ENCODE peak calls at places on chromosomes 5 and 9, in nine cellular contexts. One of them, this sample, is unnamed.

GRCh38 chr9:19102181-19102630 is 498 bp downstream of the HAUS6 start:
- DNase-seq in heart right ventricle: no peak
- DNase-seq in Peyer's patch: peak
- DNase-seq in upper lobe of right lung: peak
- DNase-seq in adrenal gland: no peak
- DNase-seq in skeletal muscle cell: no peak
- DNase-seq in HepG2: peak
- DNase-seq in BJ: no peak
- DNase-seq in thoracic aorta: no peak
- DNase-seq in this sample: no peak

GRCh38 chr5:172005708-172006377 is 595 bp downstream of the FBXW11 start:
- DNase-seq in HepG2: peak
- DNase-seq in upper lobe of right lung: peak
- DNase-seq in thoracic aorta: no peak
- DNase-seq in heart right ventricle: peak
- DNase-seq in Peyer's patch: peak
- DNase-seq in adrenal gland: peak
- DNase-seq in BJ: no peak
- DNase-seq in skeletal muscle cell: no peak
- DNase-seq in this sample: no peak

GRCh38 chr5:41770799-41771198 is 99.4 kb downstream of the OXCT1 start:
- DNase-seq in BJ: no peak
- DNase-seq in HepG2: no peak
- DNase-seq in thoracic aorta: no peak
- DNase-seq in upper lobe of right lung: no peak
- DNase-seq in skeletal muscle cell: no peak
- DNase-seq in heart right ventricle: no peak
- DNase-seq in adrenal gland: no peak
- DNase-seq in Peyer's patch: no peak
- DNase-seq in this sample: no peak

GRCh38 chr9:132042324-132042723 is 37.3 kb downstream of the MED27 start:
- DNase-seq in heart right ventricle: no peak
- DNase-seq in adrenal gland: no peak
- DNase-seq in Peyer's patch: no peak
- DNase-seq in HepG2: no peak
- DNase-seq in BJ: peak
- DNase-seq in skeletal muscle cell: peak
- DNase-seq in upper lobe of right lung: no peak
- DNase-seq in thoracic aorta: no peak
- DNase-seq in this sample: peak

GRCh38 chr9:114958021-114958846 is 27.8 kb upstream of the TNFSF8 start:
- DNase-seq in upper lobe of right lung: peak
- DNase-seq in skeletal muscle cell: no peak
- DNase-seq in heart right ventricle: peak
- DNase-seq in HepG2: no peak
- DNase-seq in BJ: no peak
- DNase-seq in adrenal gland: peak
- DNase-seq in thoracic aorta: no peak
- DNase-seq in Peyer's patch: no peak
- DNase-seq in this sample: no peak

GRCh38 chr9:72905514-72906480 is 47.1 kb downstream of the ALDH1A1 start:
- DNase-seq in BJ: no peak
- DNase-seq in HepG2: no peak
- DNase-seq in upper lobe of right lung: no peak
- DNase-seq in heart right ventricle: no peak
- DNase-seq in skeletal muscle cell: no peak
- DNase-seq in thoracic aorta: no peak
- DNase-seq in adrenal gland: no peak
- DNase-seq in Peyer's patch: no peak
- DNase-seq in this sample: no peak

GRCh38 chr5:116837876-116838568 is 263.4 kb upstream of the SEMA6A start:
- DNase-seq in HepG2: no peak
- DNase-seq in upper lobe of right lung: no peak
- DNase-seq in BJ: no peak
- DNase-seq in skeletal muscle cell: no peak
- DNase-seq in heart right ventricle: no peak
- DNase-seq in adrenal gland: no peak
- DNase-seq in thoracic aorta: no peak
- DNase-seq in Peyer's patch: no peak
- DNase-seq in this sample: no peak

GRCh38 chr5:135033866-135034185 is 202 bp downstream of the PITX1 start:
- DNase-seq in heart right ventricle: no peak
- DNase-seq in skeletal muscle cell: no peak
- DNase-seq in adrenal gland: no peak
- DNase-seq in BJ: no peak
- DNase-seq in upper lobe of right lung: no peak
- DNase-seq in Peyer's patch: no peak
- DNase-seq in thoracic aorta: no peak
- DNase-seq in HepG2: no peak
- DNase-seq in this sample: no peak

GRCh38 chr5:107170620-107171019 is 500.1 kb downstream of the EFNA5 start:
- DNase-seq in HepG2: no peak
- DNase-seq in thoracic aorta: no peak
- DNase-seq in Peyer's patch: no peak
- DNase-seq in upper lobe of right lung: no peak
- DNase-seq in heart right ventricle: no peak
- DNase-seq in BJ: no peak
- DNase-seq in adrenal gland: no peak
- DNase-seq in skeletal muscle cell: no peak
- DNase-seq in this sample: no peak

GRCh38 chr5:151470440-151470839 is 23.0 kb downstream of the SLC36A1 start:
- DNase-seq in upper lobe of right lung: no peak
- DNase-seq in BJ: no peak
- DNase-seq in HepG2: no peak
- DNase-seq in skeletal muscle cell: peak
- DNase-seq in adrenal gland: no peak
- DNase-seq in heart right ventricle: no peak
- DNase-seq in Peyer's patch: no peak
- DNase-seq in thoracic aorta: no peak
- DNase-seq in this sample: no peak

GRCh38 chr5:96785271-96785670 is 22.5 kb downstream of the ERAP1 start:
- DNase-seq in adrenal gland: no peak
- DNase-seq in HepG2: no peak
- DNase-seq in Peyer's patch: no peak
- DNase-seq in BJ: no peak
- DNase-seq in upper lobe of right lung: no peak
- DNase-seq in heart right ventricle: no peak
- DNase-seq in thoracic aorta: no peak
- DNase-seq in skeletal muscle cell: no peak
- DNase-seq in this sample: no peak

GRCh38 chr5:116645627-116646026 is 71.0 kb upstream of the SEMA6A start:
- DNase-seq in adrenal gland: no peak
- DNase-seq in skeletal muscle cell: no peak
- DNase-seq in BJ: no peak
- DNase-seq in upper lobe of right lung: no peak
- DNase-seq in HepG2: no peak
- DNase-seq in thoracic aorta: no peak
- DNase-seq in heart right ventricle: no peak
- DNase-seq in Peyer's patch: no peak
- DNase-seq in this sample: no peak

GRCh38 chr9:70868661-70869652 is 252.5 kb downstream of the TRPM3 start:
- DNase-seq in heart right ventricle: peak
- DNase-seq in HepG2: no peak
- DNase-seq in skeletal muscle cell: no peak
- DNase-seq in upper lobe of right lung: no peak
- DNase-seq in Peyer's patch: no peak
- DNase-seq in BJ: no peak
- DNase-seq in adrenal gland: peak
- DNase-seq in thoracic aorta: no peak
- DNase-seq in this sample: no peak

GRCh38 chr9:130383350-130383715 is 61.4 kb upstream of the ASS1 start:
- DNase-seq in HepG2: no peak
- DNase-seq in thoracic aorta: no peak
- DNase-seq in adrenal gland: no peak
- DNase-seq in BJ: no peak
- DNase-seq in skeletal muscle cell: no peak
- DNase-seq in upper lobe of right lung: no peak
- DNase-seq in heart right ventricle: no peak
- DNase-seq in Peyer's patch: no peak
- DNase-seq in this sample: no peak

GRCh38 chr5:132408965-132409364 is 39.5 kb downstream of the SLC22A5 start:
- DNase-seq in heart right ventricle: no peak
- DNase-seq in Peyer's patch: no peak
- DNase-seq in upper lobe of right lung: no peak
- DNase-seq in thoracic aorta: no peak
- DNase-seq in skeletal muscle cell: no peak
- DNase-seq in BJ: no peak
- DNase-seq in adrenal gland: no peak
- DNase-seq in HepG2: peak
- DNase-seq in this sample: no peak
- H3K4me3 ChIP-seq in heart right ventricle: no peak
- H3K4me3 ChIP-seq in Peyer's patch: no peak
- H3K4me3 ChIP-seq in upper lobe of right lung: no peak
- H3K4me3 ChIP-seq in thoracic aorta: no peak
- H3K4me3 ChIP-seq in skeletal muscle cell: no peak
- H3K4me3 ChIP-seq in BJ: no peak
- H3K4me3 ChIP-seq in adrenal gland: no peak
- H3K4me3 ChIP-seq in HepG2: no peak
- H3K4me3 ChIP-seq in this sample: no peak

GRCh38 chr9:134546746-134547145 is 94.9 kb upstream of the COL5A1 start:
- DNase-seq in Peyer's patch: no peak
- DNase-seq in skeletal muscle cell: no peak
- DNase-seq in upper lobe of right lung: peak
- DNase-seq in BJ: no peak
- DNase-seq in thoracic aorta: no peak
- DNase-seq in heart right ventricle: no peak
- DNase-seq in adrenal gland: no peak
- DNase-seq in HepG2: no peak
- DNase-seq in this sample: no peak

GRCh38 chr9:134544388-134545212 is 97.0 kb upstream of the COL5A1 start:
- DNase-seq in upper lobe of right lung: peak
- DNase-seq in thoracic aorta: peak
- DNase-seq in heart right ventricle: no peak
- DNase-seq in skeletal muscle cell: no peak
- DNase-seq in HepG2: peak
- DNase-seq in Peyer's patch: peak
- DNase-seq in adrenal gland: no peak
- DNase-seq in BJ: no peak
- DNase-seq in this sample: no peak

GRCh38 chr9:134547161-134548100 is 94.2 kb upstream of the COL5A1 start:
- DNase-seq in BJ: no peak
- DNase-seq in Peyer's patch: peak
- DNase-seq in adrenal gland: no peak
- DNase-seq in upper lobe of right lung: peak
- DNase-seq in skeletal muscle cell: no peak
- DNase-seq in thoracic aorta: no peak
- DNase-seq in HepG2: no peak
- DNase-seq in heart right ventricle: no peak
- DNase-seq in this sample: no peak

GRCh38 chr9:134546231-134546731 is 95.3 kb upstream of the COL5A1 start:
- DNase-seq in thoracic aorta: no peak
- DNase-seq in skeletal muscle cell: no peak
- DNase-seq in upper lobe of right lung: peak
- DNase-seq in BJ: no peak
- DNase-seq in HepG2: no peak
- DNase-seq in heart right ventricle: no peak
- DNase-seq in Peyer's patch: no peak
- DNase-seq in adrenal gland: no peak
- DNase-seq in this sample: no peak

GRCh38 chr9:134545213-134546211 is 96.1 kb upstream of the COL5A1 start:
- DNase-seq in skeletal muscle cell: no peak
- DNase-seq in adrenal gland: no peak
- DNase-seq in Peyer's patch: peak
- DNase-seq in BJ: peak
- DNase-seq in upper lobe of right lung: peak
- DNase-seq in HepG2: no peak
- DNase-seq in heart right ventricle: no peak
- DNase-seq in thoracic aorta: no peak
- DNase-seq in this sample: no peak
- H3K4me3 ChIP-seq in skeletal muscle cell: peak
- H3K4me3 ChIP-seq in adrenal gland: no peak
- H3K4me3 ChIP-seq in Peyer's patch: no peak
- H3K4me3 ChIP-seq in BJ: peak
- H3K4me3 ChIP-seq in upper lobe of right lung: no peak
- H3K4me3 ChIP-seq in HepG2: no peak
- H3K4me3 ChIP-seq in heart right ventricle: no peak
- H3K4me3 ChIP-seq in thoracic aorta: peak
- H3K4me3 ChIP-seq in this sample: no peak

GRCh38 chr5:139396691-139397090 is 1.8 kb upstream of the PROB1 start:
- DNase-seq in heart right ventricle: no peak
- DNase-seq in upper lobe of right lung: no peak
- DNase-seq in HepG2: no peak
- DNase-seq in skeletal muscle cell: no peak
- DNase-seq in thoracic aorta: no peak
- DNase-seq in BJ: no peak
- DNase-seq in adrenal gland: no peak
- DNase-seq in Peyer's patch: peak
- DNase-seq in this sample: no peak

GRCh38 chr5:139394654-139395566 is at the start of gene PROB1:
- DNase-seq in upper lobe of right lung: no peak
- DNase-seq in heart right ventricle: peak
- DNase-seq in Peyer's patch: no peak
- DNase-seq in HepG2: no peak
- DNase-seq in adrenal gland: peak
- DNase-seq in thoracic aorta: no peak
- DNase-seq in skeletal muscle cell: no peak
- DNase-seq in BJ: no peak
- DNase-seq in this sample: no peak

GRCh38 chr5:139399501-139400121 is 4.3 kb downstream of the SPATA24 start:
- DNase-seq in adrenal gland: no peak
- DNase-seq in upper lobe of right lung: no peak
- DNase-seq in BJ: no peak
- DNase-seq in thoracic aorta: no peak
- DNase-seq in Peyer's patch: peak
- DNase-seq in skeletal muscle cell: no peak
- DNase-seq in HepG2: no peak
- DNase-seq in heart right ventricle: no peak
- DNase-seq in this sample: no peak

GRCh38 chr5:139395844-139396640 is 1.1 kb upstream of the PROB1 start:
- DNase-seq in skeletal muscle cell: no peak
- DNase-seq in HepG2: no peak
- DNase-seq in Peyer's patch: peak
- DNase-seq in thoracic aorta: no peak
- DNase-seq in upper lobe of right lung: no peak
- DNase-seq in BJ: no peak
- DNase-seq in heart right ventricle: no peak
- DNase-seq in adrenal gland: peak
- DNase-seq in this sample: no peak

DNA sequence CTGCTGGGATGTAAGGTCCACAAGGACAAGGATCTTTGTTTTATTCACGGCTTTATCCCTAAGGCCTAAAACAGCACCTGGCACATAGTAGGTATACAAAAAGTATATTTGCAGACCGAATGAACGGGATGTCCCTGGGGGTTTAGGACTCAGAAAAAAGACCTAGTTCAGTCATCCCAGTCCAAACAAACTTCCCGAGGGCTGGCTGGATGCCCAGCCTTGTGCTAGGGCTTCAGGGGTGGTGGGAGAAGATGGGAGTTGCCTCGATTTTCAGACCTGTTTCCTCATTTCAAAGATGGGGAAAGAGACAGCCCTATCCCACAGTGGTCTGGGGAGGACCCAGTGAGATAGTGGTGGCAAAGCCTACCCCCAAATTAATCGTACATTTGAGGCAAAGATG is 3.0 kb upstream of the PROB1 start:
- DNase-seq in adrenal gland: no peak
- DNase-seq in upper lobe of right lung: no peak
- DNase-seq in HepG2: no peak
- DNase-seq in Peyer's patch: peak
- DNase-seq in thoracic aorta: no peak
- DNase-seq in BJ: no peak
- DNase-seq in heart right ventricle: no peak
- DNase-seq in skeletal muscle cell: no peak
- DNase-seq in this sample: no peak
- H3K4me3 ChIP-seq in adrenal gland: no peak
- H3K4me3 ChIP-seq in upper lobe of right lung: no peak
- H3K4me3 ChIP-seq in HepG2: no peak
- H3K4me3 ChIP-seq in Peyer's patch: no peak
- H3K4me3 ChIP-seq in thoracic aorta: no peak
- H3K4me3 ChIP-seq in BJ: no peak
- H3K4me3 ChIP-seq in heart right ventricle: no peak
- H3K4me3 ChIP-seq in skeletal muscle cell: no peak
- H3K4me3 ChIP-seq in this sample: no peak

GRCh38 chr5:181217111-181217804 is 5.8 kb upstream of the TRIM41 start:
- DNase-seq in Peyer's patch: peak
- DNase-seq in thoracic aorta: no peak
- DNase-seq in adrenal gland: peak
- DNase-seq in skeletal muscle cell: no peak
- DNase-seq in BJ: no peak
- DNase-seq in HepG2: no peak
- DNase-seq in heart right ventricle: peak
- DNase-seq in upper lobe of right lung: peak
- DNase-seq in this sample: no peak
- H3K4me3 ChIP-seq in Peyer's patch: peak
- H3K4me3 ChIP-seq in thoracic aorta: peak
- H3K4me3 ChIP-seq in adrenal gland: peak
- H3K4me3 ChIP-seq in skeletal muscle cell: peak
- H3K4me3 ChIP-seq in BJ: peak
- H3K4me3 ChIP-seq in HepG2: peak
- H3K4me3 ChIP-seq in heart right ventricle: peak
- H3K4me3 ChIP-seq in upper lobe of right lung: peak
- H3K4me3 ChIP-seq in this sample: peak